ENCODE peak calls at places on chromosomes 16 and 17, in five cellular contexts. N is glutamatergic neuron; U is CD8-positive, alpha-beta memory T cell; Y is activated CD8-positive, alpha-beta T cell treated with anti-CD3 and anti-CD28 coated beads for 36 hours; F is cerebellar nuclear complex. A is an unnamed sample.

GRCh38 chr17:50459081-50459676 is 9.5 kb downstream of the CHAD start:
- DNase-seq in N (no peak), U (no peak), Y (no peak), F (no peak), A (no peak)

GRCh38 chr16:46736695-46737094 is 11.4 kb downstream of the MYLK3 start:
- DNase-seq in N (no peak), U (no peak), Y (no peak), F (no peak), A (no peak)

GRCh38 chr17:82148011-82148410 is 50.0 kb upstream of the FASN start:
- DNase-seq in N (no peak), U (no peak), Y (no peak), F (no peak), A (no peak)

GRCh38 chr16:68234188-68235104 is 1.5 kb downstream of the ESRP2 start:
- DNase-seq in N (no peak), U (no peak), Y (peak), F (no peak), A (no peak)

GRCh38 chr17:43790311-43790940 is 10.2 kb downstream of the CFAP97D1 start:
- DNase-seq in N (no peak), U (no peak), Y (no peak), F (no peak), A (no peak)

GRCh38 chr16:89155184-89155679 is 16.3 kb upstream of the CDH15 start:
- DNase-seq in N (no peak), U (no peak), Y (no peak), F (no peak), A (no peak)

GRCh38 chr16:79181419-79181818 is 419.1 kb downstream of the MAF start:
- DNase-seq in N (no peak), U (no peak), Y (no peak), F (no peak), A (no peak)

GRCh38 chr16:2486645-2487516 is 12.0 kb downstream of the TBC1D24 start:
- DNase-seq in N (peak), U (peak), Y (peak), F (peak), A (peak)

GRCh38 chr16:83676056-83676455 is 131.7 kb upstream of the HSBP1 start:
- DNase-seq in N (peak), U (no peak), Y (no peak), F (no peak), A (no peak)

GRCh38 chr16:9761870-9762269 is 420.4 kb downstream of the GRIN2A start:
- DNase-seq in N (no peak), U (no peak), Y (no peak), F (no peak), A (no peak)

GRCh38 chr17:38560503-38561318 is 45.0 kb downstream of the SRCIN1 start:
- DNase-seq in N (no peak), U (no peak), Y (peak), F (no peak), A (no peak)

GRCh38 chr16:61323456-61323855 is 712.8 kb downstream of the CDH8 start:
- DNase-seq in N (no peak), U (no peak), Y (no peak), F (no peak), A (no peak)

GRCh38 chr16:11348737-11349598 is 3.7 kb downstream of the RMI2 start:
- DNase-seq in N (no peak), U (no peak), Y (no peak), F (no peak), A (no peak)

GRCh38 chr17:43698678-43699437 is 37.1 kb upstream of the MEOX1 start:
- DNase-seq in N (no peak), U (no peak), Y (no peak), F (no peak), A (no peak)

GRCh38 chr17:75996665-75997590 is 3.7 kb upstream of the CDK3 start:
- DNase-seq in N (peak), U (no peak), Y (peak), F (no peak), A (peak)

GRCh38 chr17:44359001-44359400 is 4.7 kb downstream of the FAM171A2 start:
- DNase-seq in N (no peak), U (no peak), Y (no peak), F (no peak), A (no peak)

GRCh38 chr17:46063239-46063638 is 64.2 kb downstream of the STH start:
- DNase-seq in N (no peak), U (no peak), Y (no peak), F (no peak), A (no peak)

GRCh38 chr17:58277107-58277506 is 3.6 kb downstream of the MPO start:
- DNase-seq in N (no peak), U (no peak), Y (peak), F (no peak), A (no peak)

GRCh38 chr16:4505356-4506153 is 29.4 kb downstream of the HMOX2 start:
- DNase-seq in N (no peak), U (peak), Y (peak), F (no peak), A (peak)

GRCh38 chr17:43015579-43015978 is 6.6 kb downstream of the VAT1 start:
- DNase-seq in N (no peak), U (no peak), Y (no peak), F (no peak), A (no peak)

GRCh38 chr17:50501054-50501453 is 7.2 kb upstream of the MYCBPAP start:
- DNase-seq in N (peak), U (no peak), Y (peak), F (no peak), A (no peak)

GRCh38 chr17:17822189-17822978 is 14.4 kb downstream of the SREBF1 start:
- DNase-seq in N (no peak), U (no peak), Y (no peak), F (no peak), A (no peak)

GRCh38 chr17:44363613-44364159 is at the start of gene FAM171A2:
- DNase-seq in N (peak), U (peak), Y (peak), F (no peak), A (peak)

GRCh38 chr17:17144916-17145665 is 61.0 kb downstream of the PLD6 start:
- DNase-seq in N (no peak), U (no peak), Y (no peak), F (no peak), A (no peak)

GRCh38 chr17:7843536-7844291 is 9.7 kb downstream of the KDM6B start:
- DNase-seq in N (peak), U (peak), Y (peak), F (no peak), A (peak)

GRCh38 chr17:51802544-51802943 is 356.0 kb downstream of the CA10 start:
- DNase-seq in N (peak), U (no peak), Y (no peak), F (no peak), A (no peak)

GRCh38 chr17:51707216-51707615 is 446.9 kb downstream of the UTP18 start:
- DNase-seq in N (no peak), U (no peak), Y (no peak), F (no peak), A (no peak)

GRCh38 chr17:31559647-31560501 is 168.4 kb downstream of the RAB11FIP4 start:
- DNase-seq in N (no peak), U (no peak), Y (no peak), F (no peak), A (no peak)

GRCh38 chr16:55399911-55400310 is 75.9 kb downstream of the IRX6 start:
- DNase-seq in N (no peak), U (no peak), Y (no peak), F (no peak), A (no peak)

GRCh38 chr16:55588799-55589198 is 22.3 kb downstream of the CAPNS2 start:
- DNase-seq in N (no peak), U (no peak), Y (no peak), F (no peak), A (no peak)

GRCh38 chr17:10311131-10311530 is 61.7 kb downstream of the MYH13 start:
- DNase-seq in N (no peak), U (no peak), Y (no peak), F (no peak), A (no peak)

GRCh38 chr16:50284131-50284911 is 18.0 kb downstream of the ADCY7 start:
- DNase-seq in N (no peak), U (no peak), Y (no peak), F (no peak), A (no peak)

GRCh38 chr17:15493031-15493750 is 25.8 kb upstream of the CDRT4 start:
- DNase-seq in N (no peak), U (no peak), Y (no peak), F (no peak), A (no peak)

GRCh38 chr17:41615454-41615853 is 2.9 kb upstream of the KRT16 start:
- DNase-seq in N (no peak), U (no peak), Y (no peak), F (no peak), A (no peak)

GRCh38 chr17:31535581-31535981 is 144.1 kb downstream of the RAB11FIP4 start:
- DNase-seq in N (no peak), U (no peak), Y (peak), F (no peak), A (no peak)

GRCh38 chr17:55710829-55711496 is 11.7 kb downstream of the TMEM100 start:
- DNase-seq in N (no peak), U (no peak), Y (no peak), F (no peak), A (no peak)

GRCh38 chr17:54839022-54839806 is 61.4 kb upstream of the TOM1L1 start:
- DNase-seq in N (no peak), U (no peak), Y (no peak), F (no peak), A (no peak)

GRCh38 chr17:68195667-68196393 is 52.0 kb upstream of the AMZ2 start:
- DNase-seq in N (no peak), U (no peak), Y (no peak), F (no peak), A (no peak)

GRCh38 chr17:45104029-45104428 is 28.3 kb downstream of the PLCD3 start:
- DNase-seq in N (no peak), U (no peak), Y (no peak), F (no peak), A (no peak)